ENCODE peak calls at places on chromosomes 1 and 21, in seven cellular contexts. B, O, X, J, S, K and D are unnamed samples.

GRCh38 chr1:162680419-162681126 is 48.3 kb downstream of the DDR2 start:
- DNase-seq in B (no peak), O (no peak), X (no peak), J (no peak), S (no peak), K (no peak), D (no peak)

GRCh38 chr21:38080888-38081287 is 164.6 kb upstream of the KCNJ6 start:
- DNase-seq in B (no peak), O (no peak), X (no peak), J (peak), S (no peak), K (no peak), D (no peak)

GRCh38 chr1:45876000-45876399 is 72.6 kb downstream of the MAST2 start:
- DNase-seq in B (no peak), O (no peak), X (no peak), J (no peak), S (no peak), K (no peak), D (no peak)

GRCh38 chr1:77036560-77036959 is 169.3 kb downstream of the ST6GALNAC5 start:
- DNase-seq in B (no peak), O (peak), X (peak), J (no peak), S (no peak), K (no peak), D (peak)

GRCh38 chr1:41631971-41632370 is 147.5 kb upstream of the EDN2 start:
- DNase-seq in B (no peak), O (peak), X (peak), J (no peak), S (no peak), K (no peak), D (peak)

GRCh38 chr1:17010601-17011438 is 908 bp downstream of the ATP13A2 start:
- DNase-seq in B (no peak), O (peak), X (no peak), J (peak), S (peak), K (no peak), D (no peak)

GRCh38 chr1:157781048-157781447 is 4.1 kb upstream of the FCRL2 start:
- DNase-seq in B (no peak), O (no peak), X (no peak), J (no peak), S (no peak), K (no peak), D (no peak)

GRCh38 chr21:31157756-31158155 is 119.5 kb upstream of the KRTAP19-8 start:
- DNase-seq in B (no peak), O (no peak), X (no peak), J (no peak), S (no peak), K (no peak), D (no peak)

GRCh38 chr1:77759090-77760028 is at the start of gene USP33:
- DNase-seq in B (peak), O (peak), X (peak), J (peak), S (peak), K (peak), D (peak)

GRCh38 chr1:217188280-217189235 is 442.3 kb downstream of the GPATCH2 start:
- DNase-seq in B (no peak), O (peak), X (no peak), J (peak), S (no peak), K (no peak), D (no peak)

GRCh38 chr1:116134178-116134773 is 23.1 kb downstream of the MAB21L3 start:
- DNase-seq in B (peak), O (peak), X (no peak), J (no peak), S (no peak), K (no peak), D (no peak)

GRCh38 chr1:228691926-228692325 is 43.4 kb upstream of the RHOU start:
- DNase-seq in B (peak), O (peak), X (peak), J (no peak), S (no peak), K (peak), D (peak)

GRCh38 chr21:8993943-8994639 is 1527.3 kb upstream of the TPTE start:
- DNase-seq in B (no peak), O (no peak), X (no peak), J (no peak), S (no peak), K (no peak), D (no peak)

GRCh38 chr1:1000357-1001056 is 610 bp upstream of the HES4 start:
- DNase-seq in B (no peak), O (peak), X (peak), J (peak), S (peak), K (peak), D (peak)

GRCh38 chr1:212162635-212163034 is 122.6 kb upstream of the PPP2R5A start:
- DNase-seq in B (no peak), O (peak), X (peak), J (peak), S (no peak), K (peak), D (peak)

GRCh38 chr1:103942029-103942428 is 192.3 kb downstream of the AMY1C start:
- DNase-seq in B (no peak), O (no peak), X (no peak), J (no peak), S (no peak), K (no peak), D (no peak)

GRCh38 chr1:13813398-13814012 is 113.5 kb downstream of the PRDM2 start:
- DNase-seq in B (no peak), O (peak), X (no peak), J (no peak), S (peak), K (no peak), D (no peak)

GRCh38 chr1:203771901-203772301 is 6.9 kb downstream of the LAX1 start:
- DNase-seq in B (no peak), O (peak), X (no peak), J (no peak), S (no peak), K (no peak), D (peak)

GRCh38 chr1:26785611-26786436 is 1.9 kb upstream of the PIGV start:
- DNase-seq in B (no peak), O (peak), X (peak), J (peak), S (no peak), K (no peak), D (no peak)

GRCh38 chr1:166675213-166675612 is 164.1 kb upstream of the POGK start:
- DNase-seq in B (no peak), O (no peak), X (no peak), J (no peak), S (no peak), K (no peak), D (no peak)

GRCh38 chr1:19644761-19645543 is 841 bp downstream of the NBL1 start:
- DNase-seq in B (no peak), O (no peak), X (no peak), J (peak), S (no peak), K (peak), D (no peak)

GRCh38 chr1:47827032-47827585 is 170.1 kb downstream of the TRABD2B start:
- DNase-seq in B (no peak), O (no peak), X (no peak), J (no peak), S (no peak), K (no peak), D (no peak)

GRCh38 chr21:15682182-15682895 is 47.4 kb upstream of the USP25 start:
- DNase-seq in B (no peak), O (peak), X (peak), J (no peak), S (no peak), K (no peak), D (peak)

GRCh38 chr1:179971563-179972496 is 17.2 kb downstream of the CEP350 start:
- DNase-seq in B (no peak), O (no peak), X (no peak), J (no peak), S (no peak), K (no peak), D (no peak)

GRCh38 chr1:203420220-203420705 is 55.3 kb upstream of the PRELP start:
- DNase-seq in B (no peak), O (no peak), X (no peak), J (no peak), S (no peak), K (no peak), D (no peak)

GRCh38 chr21:46122758-46123683 is 25.1 kb downstream of the COL6A2 start:
- DNase-seq in B (no peak), O (no peak), X (no peak), J (peak), S (peak), K (no peak), D (no peak)

GRCh38 chr1:144551107-144551542 is 41.6 kb upstream of the PPIAL4F start:
- DNase-seq in B (no peak), O (no peak), X (no peak), J (no peak), S (peak), K (no peak), D (no peak)

GRCh38 chr1:109161836-109162606 is 48.1 kb downstream of the ELAPOR1 start:
- DNase-seq in B (no peak), O (peak), X (peak), J (no peak), S (peak), K (peak), D (peak)

GRCh38 chr1:224922404-224923164 is 6.9 kb upstream of the DNAH14 start:
- DNase-seq in B (peak), O (peak), X (peak), J (no peak), S (no peak), K (no peak), D (no peak)

GRCh38 chr1:112285311-112285710 is 110.7 kb upstream of the CTTNBP2NL start:
- DNase-seq in B (no peak), O (no peak), X (no peak), J (no peak), S (no peak), K (no peak), D (no peak)

GRCh38 chr1:20172033-20172588 is 13.8 kb upstream of the UBXN10 start:
- DNase-seq in B (no peak), O (no peak), X (no peak), J (no peak), S (no peak), K (peak), D (no peak)

GRCh38 chr1:192724670-192725069 is 84.2 kb upstream of the RGS2 start:
- DNase-seq in B (no peak), O (no peak), X (peak), J (no peak), S (no peak), K (no peak), D (no peak)

GRCh38 chr1:63917571-63918394 is 144.0 kb downstream of the ROR1 start:
- DNase-seq in B (no peak), O (no peak), X (peak), J (no peak), S (no peak), K (no peak), D (no peak)

GRCh38 chr1:156618853-156619581 is at the start of gene HAPLN2:
- DNase-seq in B (peak), O (no peak), X (no peak), J (no peak), S (no peak), K (no peak), D (no peak)

GRCh38 chr1:161199506-161200119 is 759 bp upstream of the ADAMTS4 start:
- DNase-seq in B (no peak), O (no peak), X (no peak), J (no peak), S (peak), K (no peak), D (no peak)

GRCh38 chr1:145782166-145783099 is 41.5 kb downstream of the RNF115 start:
- DNase-seq in B (peak), O (peak), X (peak), J (no peak), S (no peak), K (no peak), D (peak)

GRCh38 chr21:36347278-36347961 is 27.4 kb downstream of the MORC3 start:
- DNase-seq in B (no peak), O (peak), X (peak), J (no peak), S (no peak), K (no peak), D (peak)

DNA sequence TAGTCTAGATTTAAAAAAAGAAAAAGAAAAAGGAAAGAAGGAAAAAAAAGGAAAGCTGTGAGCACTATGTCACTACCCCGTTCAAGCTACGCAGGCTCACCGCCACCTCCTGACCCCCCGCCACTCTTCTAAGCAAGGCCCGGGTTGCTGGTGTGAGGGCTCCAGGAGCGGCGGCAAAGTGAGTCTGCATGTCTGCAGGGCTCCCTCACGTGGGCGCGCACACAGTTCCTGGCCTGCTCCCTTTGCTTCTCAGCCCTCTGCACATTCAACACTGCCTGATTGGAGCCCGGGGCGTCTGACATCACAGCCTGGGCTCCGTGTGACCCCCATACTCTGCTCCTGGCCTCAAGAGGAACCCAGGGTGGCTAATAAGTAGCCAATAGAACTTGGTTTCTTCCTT is 81.4 kb upstream of the TLR5 start:
- DNase-seq in B (no peak), O (no peak), X (no peak), J (no peak), S (no peak), K (no peak), D (no peak)
- TF ChIP-seq CTCF in B (no peak), O (no peak), X (no peak), J (no peak), S (no peak), K (no peak), D (no peak)

GRCh38 chr1:100404816-100405215 is 52.5 kb downstream of the CDC14A start:
- DNase-seq in B (no peak), O (no peak), X (peak), J (no peak), S (no peak), K (no peak), D (no peak)
- H3K27ac ChIP-seq in B (no peak), O (no peak), X (no peak), J (no peak), S (no peak), K (no peak), D (no peak)

DNA sequence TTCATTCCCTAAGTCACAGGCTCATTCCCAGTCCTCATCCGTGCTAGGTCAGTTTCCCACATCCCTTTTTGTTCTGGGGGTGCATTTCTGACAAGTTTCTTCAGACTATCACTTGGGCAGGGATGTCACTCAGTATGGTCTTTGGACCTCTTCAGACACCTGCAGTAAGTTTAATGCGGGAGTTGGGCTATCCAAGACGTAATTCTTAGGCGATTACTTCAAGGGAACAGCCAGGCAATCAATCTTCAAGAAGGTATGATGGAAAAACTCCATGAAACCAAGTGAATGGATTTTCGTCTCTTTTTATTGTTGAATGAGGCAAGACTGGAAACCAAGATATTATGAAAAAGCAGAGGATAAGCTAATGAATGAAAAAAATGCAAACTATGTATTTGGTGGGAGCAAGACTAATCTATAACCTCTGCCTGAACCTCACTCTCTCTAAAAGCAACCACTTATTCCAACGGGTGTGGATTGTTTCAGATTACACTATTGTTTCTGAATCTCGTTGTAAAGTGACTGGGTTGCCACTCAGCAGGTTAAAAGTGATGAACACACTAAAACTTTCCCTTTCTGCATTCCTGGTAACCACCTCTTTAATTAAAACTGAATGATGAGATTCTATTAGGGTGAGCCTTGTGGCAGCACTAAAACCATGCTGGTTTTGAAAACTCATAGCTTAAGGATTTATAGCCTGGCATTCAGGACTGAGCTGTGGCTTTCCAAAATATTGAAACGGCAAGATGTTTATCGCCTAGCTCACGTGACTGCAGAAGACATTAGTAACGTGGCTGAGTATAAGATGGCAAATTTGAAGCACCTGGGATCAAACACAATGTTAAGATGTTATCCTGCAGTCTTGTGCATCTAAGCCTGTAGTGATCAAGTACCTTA is 1.1 kb downstream of the RASAL2 start:
- DNase-seq in B (no peak), O (peak), X (peak), J (no peak), S (no peak), K (no peak), D (peak)
- H3K4me3 ChIP-seq in B (peak), O (peak), X (peak), J (peak), S (peak), K (peak), D (peak)

GRCh38 chr21:44456207-44456914 is 1.1 kb downstream of the LRRC3 start:
- DNase-seq in B (no peak), O (no peak), X (no peak), J (no peak), S (peak), K (no peak), D (no peak)

GRCh38 chr21:44454058-44454457 is 1.3 kb upstream of the LRRC3 start:
- DNase-seq in B (no peak), O (no peak), X (no peak), J (no peak), S (no peak), K (no peak), D (no peak)

GRCh38 chr21:44454747-44455523 is at the start of gene LRRC3:
- DNase-seq in B (peak), O (peak), X (peak), J (peak), S (peak), K (peak), D (peak)

GRCh38 chr21:44456915-44457736 is 1.8 kb downstream of the LRRC3 start:
- DNase-seq in B (no peak), O (no peak), X (no peak), J (no peak), S (no peak), K (no peak), D (no peak)

DNA sequence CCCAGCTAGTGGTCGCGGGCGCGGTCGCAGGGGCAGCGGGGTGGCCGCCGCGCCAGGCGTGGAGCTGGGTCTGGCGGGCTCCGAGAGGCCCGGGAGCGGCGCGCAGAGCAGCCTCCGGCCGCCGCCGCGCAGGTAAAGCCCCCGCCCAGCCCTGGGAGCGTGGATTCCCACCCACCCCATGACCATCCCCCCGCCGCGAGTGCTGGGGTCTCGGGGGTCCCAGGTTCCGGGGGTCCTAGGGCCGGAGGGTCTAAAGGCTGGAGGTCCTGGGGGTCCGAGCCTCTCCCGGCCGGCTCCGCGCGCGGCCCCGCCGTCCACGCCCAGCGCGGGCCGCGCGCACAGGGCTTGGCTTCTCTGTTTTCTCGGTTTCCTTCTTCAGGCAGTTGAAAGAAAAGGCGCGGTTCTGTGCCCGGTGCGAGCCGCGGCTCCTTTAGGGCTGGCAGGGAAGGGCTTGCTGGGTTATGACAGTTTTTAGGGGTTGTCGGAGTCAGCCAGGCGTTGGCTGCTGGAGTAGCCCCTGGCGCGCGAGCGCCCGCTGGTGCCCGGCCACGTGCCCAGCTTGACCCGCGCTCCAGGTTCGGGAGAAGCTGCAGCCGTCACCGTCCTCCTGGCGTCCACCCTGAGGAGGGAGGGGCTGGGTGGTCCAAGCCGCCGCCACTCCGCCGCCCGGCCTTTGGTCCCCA is 355 bp downstream of the LRRC3 start:
- DNase-seq in B (peak), O (peak), X (no peak), J (no peak), S (peak), K (peak), D (no peak)
- TF ChIP-seq CTCF in B (peak), O (no peak), X (no peak), J (peak), S (no peak), K (peak), D (peak)

DNA sequence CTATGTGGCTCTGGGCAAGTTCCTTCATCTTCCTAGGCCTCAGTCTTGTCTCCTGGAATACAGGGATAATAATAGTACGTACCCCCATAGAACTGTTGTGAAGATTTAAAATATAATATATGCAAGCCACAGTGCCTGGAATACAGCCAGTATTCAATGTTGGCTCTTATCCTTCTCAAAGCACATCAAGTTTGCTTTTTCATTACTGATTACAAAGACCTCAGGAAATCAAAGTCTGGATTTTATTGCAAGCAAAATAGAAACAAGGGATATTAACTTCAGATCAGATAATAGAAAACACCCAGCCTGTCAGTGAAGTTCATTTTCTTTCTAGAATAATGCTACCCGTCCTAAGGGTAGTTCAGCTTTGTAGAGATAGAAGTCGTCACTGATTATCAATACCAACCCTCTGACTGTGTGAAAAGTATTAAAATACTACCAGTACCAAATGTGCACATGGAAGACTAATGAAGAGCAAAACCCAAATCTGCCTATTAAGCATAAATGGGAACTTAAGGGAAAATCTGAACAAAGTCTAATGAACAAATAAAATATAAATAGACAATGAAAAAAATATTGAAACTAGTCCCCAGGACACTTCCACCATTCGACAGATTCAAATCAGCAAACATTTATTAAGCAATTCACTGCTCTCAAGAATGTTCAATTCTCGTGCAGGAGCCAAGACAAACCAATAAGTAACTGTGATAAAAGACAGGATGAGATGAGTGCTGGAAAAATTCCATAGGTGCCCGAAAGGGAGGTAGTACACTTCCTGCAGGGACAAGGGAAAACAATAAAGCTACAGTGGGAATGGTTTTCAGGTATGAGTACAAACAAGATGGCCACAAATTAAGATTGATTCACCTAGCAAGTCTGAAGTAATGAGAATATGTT is 206.2 kb downstream of the SMYD3 start:
- DNase-seq in B (no peak), O (no peak), X (no peak), J (no peak), S (no peak), K (peak), D (no peak)
- H3K27ac ChIP-seq in B (no peak), O (no peak), X (no peak), J (no peak), S (no peak), K (no peak), D (no peak)

GRCh38 chr21:26966360-26966977 is 419 bp downstream of the ADAMTS5 start:
- DNase-seq in B (no peak), O (no peak), X (peak), J (no peak), S (peak), K (no peak), D (no peak)
- H3K4me3 ChIP-seq in B (no peak), O (peak), X (peak), J (peak), S (peak), K (peak), D (peak)

GRCh38 chr1:24932284-24932683 is 2.2 kb upstream of the RUNX3 start:
- DNase-seq in B (peak), O (no peak), X (no peak), J (no peak), S (peak), K (no peak), D (no peak)
- TF ChIP-seq CTCF in B (peak), O (no peak), X (no peak), J (peak), S (no peak), K (peak), D (peak)